ENCODE peak calls at places on chromosome 21, in four cellular contexts. E, O, N and Y are unnamed samples.

GRCh38 chr21:31780944-31781343 is 49.0 kb upstream of the SCAF4 start:
- DNase-seq in E (no peak), N (peak), O (no peak), Y (no peak)

GRCh38 chr21:17542371-17542992 is 29.6 kb downstream of the CXADR start:
- DNase-seq in O (no peak), N (peak), E (no peak), Y (no peak)

GRCh38 chr21:36610201-36610600 is 88.7 kb upstream of the SIM2 start:
- DNase-seq in N (no peak), E (no peak), O (no peak), Y (no peak)

GRCh38 chr21:19123053-19123452 is 719.5 kb upstream of the TMPRSS15 start:
- DNase-seq in E (no peak), N (no peak), O (no peak), Y (no peak)

GRCh38 chr21:35974801-35975200 is 85.5 kb downstream of the SETD4 start:
- DNase-seq in E (no peak), N (peak), O (no peak), Y (no peak)

GRCh38 chr21:44943005-44943685 is 3.3 kb downstream of the SLX9 start:
- DNase-seq in E (no peak), O (no peak), N (no peak), Y (no peak)

GRCh38 chr21:35825954-35826353 is 234.4 kb downstream of the SETD4 start:
- DNase-seq in O (no peak), N (no peak), E (no peak), Y (no peak)

GRCh38 chr21:36929622-36930021 is 36.8 kb downstream of the HLCS start:
- DNase-seq in N (no peak), O (no peak), E (no peak), Y (no peak)

GRCh38 chr21:27693376-27693775 is 726.5 kb upstream of the ADAMTS5 start:
- DNase-seq in O (no peak), N (no peak), E (no peak), Y (no peak)

GRCh38 chr21:45873418-45873817 is 108.2 kb upstream of the COL6A1 start:
- DNase-seq in O (no peak), N (no peak), E (no peak), Y (no peak)

GRCh38 chr21:14215971-14216621 is at the start of gene RBM11:
- DNase-seq in E (peak), N (peak), O (no peak), Y (peak)

GRCh38 chr21:16124397-16125130 is 394.8 kb downstream of the USP25 start:
- DNase-seq in N (no peak), E (no peak), O (no peak), Y (no peak)

GRCh38 chr21:45598666-45599065 is 44.9 kb upstream of the PCBP3 start:
- DNase-seq in O (no peak), E (no peak), N (no peak), Y (no peak)

GRCh38 chr21:35838987-35839763 is 221.2 kb downstream of the SETD4 start:
- DNase-seq in E (no peak), N (no peak), O (no peak), Y (no peak)

GRCh38 chr21:16913010-16913409 is 599.8 kb upstream of the CXADR start:
- DNase-seq in O (no peak), E (no peak), N (no peak), Y (no peak)

GRCh38 chr21:45505416-45506021 is 36.7 kb downstream of the SLC19A1 start:
- DNase-seq in O (no peak), E (no peak), N (no peak), Y (no peak)

GRCh38 chr21:31656199-31657095 is 3.0 kb upstream of the SOD1 start:
- DNase-seq in E (no peak), N (no peak), O (no peak), Y (no peak)

GRCh38 chr21:41571938-41572510 is 64.1 kb upstream of the TMPRSS2 start:
- DNase-seq in O (no peak), E (no peak), N (no peak), Y (no peak)

GRCh38 chr21:44702973-44703730 is 6.2 kb downstream of the KRTAP10-12 start:
- DNase-seq in E (no peak), N (peak), O (no peak), Y (no peak)

GRCh38 chr21:25878334-25878733 is 143.6 kb downstream of the GABPA start:
- DNase-seq in N (no peak), O (no peak), E (no peak), Y (no peak)

GRCh38 chr21:15966216-15966615 is 236.4 kb downstream of the USP25 start:
- DNase-seq in E (no peak), O (no peak), N (no peak), Y (no peak)

GRCh38 chr21:23131177-23131576 is 2133.0 kb downstream of the NCAM2 start:
- DNase-seq in N (no peak), E (no peak), O (no peak), Y (no peak)

GRCh38 chr21:45291613-45292398 is 4.1 kb upstream of the POFUT2 start:
- DNase-seq in E (peak), O (no peak), N (no peak), Y (no peak)

GRCh38 chr21:36902793-36903192 is 63.7 kb downstream of the HLCS start:
- DNase-seq in O (no peak), E (no peak), N (no peak), Y (no peak)

GRCh38 chr21:29788752-29789151 is 151.0 kb downstream of the GRIK1 start:
- DNase-seq in O (no peak), N (no peak), E (no peak), Y (no peak)

GRCh38 chr21:16534408-16535099 is 804.8 kb downstream of the USP25 start:
- DNase-seq in E (no peak), N (no peak), O (no peak), Y (no peak)

GRCh38 chr21:36282568-36283230 is 37.3 kb upstream of the MORC3 start:
- DNase-seq in O (no peak), E (no peak), N (no peak), Y (no peak)

GRCh38 chr21:20329636-20330035 is 668.6 kb upstream of the NCAM2 start:
- DNase-seq in E (no peak), O (no peak), N (no peak), Y (no peak)

GRCh38 chr21:38126677-38127271 is 130.0 kb upstream of the KCNJ15 start:
- DNase-seq in O (no peak), E (peak), N (peak), Y (peak)

GRCh38 chr21:30227633-30228404 is 11.9 kb upstream of the CLDN8 start:
- DNase-seq in N (no peak), E (no peak), O (no peak), Y (no peak)

GRCh38 chr21:35438643-35439404 is 389.7 kb upstream of the RUNX1 start:
- DNase-seq in O (peak), N (no peak), E (no peak), Y (no peak)

GRCh38 chr21:45390831-45391742 is 13.9 kb upstream of the COL18A1 start:
- DNase-seq in N (no peak), O (no peak), E (no peak), Y (no peak)

GRCh38 chr21:28419811-28420210 is 572.9 kb downstream of the LTN1 start:
- DNase-seq in O (no peak), E (no peak), N (no peak), Y (no peak)

GRCh38 chr21:46116846-46117585 is 19.1 kb downstream of the COL6A2 start:
- DNase-seq in O (no peak), N (no peak), E (peak), Y (no peak)

GRCh38 chr21:33664135-33664534 is 21.8 kb downstream of the ITSN1 start:
- DNase-seq in O (no peak), N (no peak), E (no peak), Y (no peak)
- TF ChIP-seq SUZ12 in O (no peak), N (no peak), E (no peak), Y (no peak)

DNA sequence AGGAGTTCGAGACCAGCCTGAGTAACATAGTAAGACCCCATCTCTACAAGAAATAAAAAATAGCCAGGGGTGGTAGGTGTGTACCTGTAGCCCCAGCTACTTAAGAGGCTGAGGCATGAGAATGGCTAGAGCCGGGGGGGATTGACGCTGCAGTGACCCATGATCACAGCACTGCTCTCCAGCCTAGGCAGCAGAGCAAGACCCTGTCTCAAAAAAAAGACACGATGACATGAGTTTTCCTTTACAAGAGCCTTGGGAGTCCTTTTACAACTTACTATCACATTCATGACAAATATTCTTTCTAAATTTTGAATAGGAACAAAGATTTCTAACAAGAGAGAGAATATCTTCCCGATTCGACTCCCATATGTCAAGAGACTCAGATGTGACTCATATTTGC is 3.3 kb upstream of the BRWD1 start:
- DNase-seq in O (no peak), N (no peak), E (no peak), Y (no peak)
- TF ChIP-seq YY1 in O (no peak), N (no peak), E (no peak), Y (no peak)

DNA sequence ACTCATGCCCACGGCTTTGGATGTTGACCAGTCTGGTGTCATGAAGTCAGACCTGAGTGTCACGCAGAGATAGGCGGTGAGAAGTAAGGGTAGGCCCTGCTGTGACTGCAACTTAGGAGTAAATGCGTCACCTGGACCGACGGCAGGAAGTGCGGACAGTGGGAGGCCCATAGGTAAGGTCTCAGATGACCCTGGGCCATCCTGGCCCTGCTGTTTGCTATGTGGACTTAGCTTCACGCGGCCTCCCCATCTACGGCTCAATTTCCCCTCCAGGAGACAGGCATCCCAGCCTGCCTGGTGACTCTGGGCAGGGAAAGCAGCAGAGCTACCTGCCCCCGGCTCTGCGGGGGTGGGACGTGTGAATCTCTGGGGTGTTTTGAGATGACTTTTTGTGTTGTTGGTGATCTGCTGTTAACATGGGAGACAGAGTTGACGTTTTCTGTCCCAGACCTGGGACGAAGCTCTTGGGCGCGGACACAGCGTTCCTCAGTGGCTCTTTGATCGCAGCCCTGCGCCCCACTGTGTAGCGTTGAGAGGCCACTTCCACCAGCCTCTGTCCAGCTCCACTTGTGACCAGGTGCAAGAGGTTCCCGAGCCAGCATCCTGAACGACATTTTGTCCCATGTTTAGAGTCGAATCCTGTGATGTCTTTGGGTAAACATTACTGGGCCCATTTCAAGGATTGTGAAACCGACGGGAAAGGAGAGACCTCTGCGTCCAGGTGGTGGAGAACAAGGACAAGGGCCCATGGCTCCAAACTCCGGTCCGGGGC is 39.9 kb downstream of the CRYAA start:
- DNase-seq in O (no peak), E (no peak), N (no peak), Y (no peak)
- TF ChIP-seq SUZ12 in O (no peak), E (no peak), N (no peak), Y (no peak)

GRCh38 chr21:42632336-42632751 is 21.1 kb upstream of the PDE9A start:
- DNase-seq in N (no peak), O (no peak), E (no peak), Y (no peak)

GRCh38 chr21:42632771-42633690 is 20.4 kb upstream of the PDE9A start:
- DNase-seq in O (no peak), N (no peak), E (no peak), Y (no peak)

GRCh38 chr21:42629856-42630410 is 23.5 kb upstream of the PDE9A start:
- DNase-seq in E (no peak), O (no peak), N (no peak), Y (no peak)

GRCh38 chr21:42631142-42631541 is 22.3 kb upstream of the PDE9A start:
- DNase-seq in O (no peak), N (no peak), E (no peak), Y (no peak)

GRCh38 chr21:42630626-42631025 is 22.8 kb upstream of the PDE9A start:
- DNase-seq in O (no peak), N (no peak), E (no peak), Y (no peak)
- TF ChIP-seq YY1 in O (no peak), N (no peak), E (no peak), Y (no peak)

GRCh38 chr21:43600642-43601397 is 58.5 kb downstream of the HSF2BP start:
- DNase-seq in N (no peak), O (no peak), E (no peak), Y (no peak)
- TF ChIP-seq SUZ12 in N (no peak), O (no peak), E (no peak), Y (no peak)